ENCODE peak calls at places on chromosomes 6 and 20, in ten cellular contexts. L is lower lobe of right lung; R is neural crest cell; Q is A172; M is uterus; G is foreskin melanocyte; J is CD8-positive, alpha-beta T cell; F is WERI-Rb-1; A is Peyer's patch; O is fibroblast of the conjunctiva. U is an unnamed sample.

GRCh38 chr6:51001399-51001798 is 182.7 kb downstream of the TFAP2B start:
- DNase-seq in L (no peak), R (no peak), Q (no peak), M (no peak), G (no peak), J (no peak), F (no peak), A (no peak), O (no peak), U (peak)

GRCh38 chr20:51457281-51457932 is 85.1 kb downstream of the NFATC2 start:
- DNase-seq in L (no peak), R (no peak), Q (peak), M (peak), G (no peak), J (no peak), F (no peak), A (no peak), O (peak), U (no peak)

GRCh38 chr6:163985710-163986109 is 571.2 kb downstream of the QKI start:
- DNase-seq in L (no peak), R (no peak), Q (peak), M (no peak), G (no peak), J (no peak), F (no peak), A (no peak), O (no peak), U (no peak)

GRCh38 chr20:61263084-61263695 is 11.1 kb downstream of the CDH4 start:
- DNase-seq in L (no peak), R (peak), Q (no peak), M (no peak), G (peak), J (peak), F (no peak), A (no peak), O (no peak), U (peak)

GRCh38 chr6:43951063-43951755 is 176.0 kb downstream of the MRPL14 start:
- DNase-seq in L (peak), R (peak), Q (no peak), M (peak), G (no peak), J (no peak), F (peak), A (peak), O (peak), U (peak)

GRCh38 chr20:49603209-49603627 is 35.3 kb upstream of the PTGIS start:
- DNase-seq in L (no peak), R (no peak), Q (peak), M (peak), G (no peak), J (no peak), F (peak), A (no peak), O (no peak), U (peak)

GRCh38 chr20:38825901-38826625 is 20.6 kb downstream of the PPP1R16B start:
- DNase-seq in L (no peak), R (no peak), Q (peak), M (no peak), G (no peak), J (no peak), F (peak), A (peak), O (no peak), U (peak)

GRCh38 chr20:63130654-63131577 is 85.0 kb downstream of the YTHDF1 start:
- DNase-seq in L (peak), R (no peak), Q (no peak), M (no peak), G (no peak), J (no peak), F (no peak), A (no peak), O (no peak), U (no peak)

GRCh38 chr6:145148392-145149175 is 586.7 kb downstream of the EPM2A start:
- DNase-seq in L (peak), R (no peak), Q (peak), M (no peak), G (peak), J (no peak), F (no peak), A (peak), O (peak), U (peak)

U was measured in HuH-7.